ENCODE peak calls at places on chromosomes 4 and X, in four cellular contexts. M is A549, R is HepG2, O is K562. F is an unnamed sample.

GRCh38 chr4:188841523-188841922 is 702.3 kb downstream of the TRIML1 start:
- DNase-seq in M (no peak), R (no peak), O (no peak), F (no peak)

GRCh38 chrX:131907488-131908314 is 115.4 kb upstream of the STK26 start:
- DNase-seq in M (no peak), R (no peak), O (peak), F (no peak)

GRCh38 chr4:20639346-20639745 is 60.9 kb upstream of the PACRGL start:
- DNase-seq in M (no peak), R (no peak), O (no peak), F (no peak)

GRCh38 chr4:7777871-7778523 is 161.7 kb downstream of the AFAP1 start:
- DNase-seq in M (no peak), R (no peak), O (no peak), F (no peak)

GRCh38 chr4:145481164-145481941 is at the start of gene SMAD1:
- DNase-seq in M (peak), R (peak), O (peak), F (no peak)

GRCh38 chrX:47625365-47625764 is 4.4 kb downstream of the CFP start:
- DNase-seq in M (no peak), R (no peak), O (no peak), F (no peak)

GRCh38 chr4:171583790-171584189 is 229.4 kb upstream of the GALNTL6 start:
- DNase-seq in M (no peak), R (no peak), O (no peak), F (no peak)

GRCh38 chr4:159103406-159104131 is 690 bp downstream of the RAPGEF2 start:
- DNase-seq in M (peak), R (no peak), O (peak), F (no peak)

GRCh38 chrX:31223817-31224216 is 152.0 kb upstream of the FTHL17 start:
- DNase-seq in M (no peak), R (no peak), O (no peak), F (no peak)

GRCh38 chr4:163493643-163494359 is 689 bp upstream of the TMA16 start:
- DNase-seq in M (no peak), R (no peak), O (no peak), F (no peak)

GRCh38 chr4:176357359-176358082 is 37.8 kb downstream of the SPCS3 start:
- DNase-seq in M (no peak), R (no peak), O (no peak), F (peak)

GRCh38 chr4:139768366-139768765 is 102.7 kb downstream of the MGST2 start:
- DNase-seq in M (no peak), R (no peak), O (no peak), F (no peak)
- TF ChIP-seq ESRRA in M (no peak), R (no peak), O (no peak), F (no peak)

GRCh38 chr4:141352775-141353544 is 132.3 kb downstream of the ZNF330 start:
- DNase-seq in M (no peak), R (no peak), O (no peak), F (no peak)
- TF ChIP-seq JUNB in M (no peak), R (no peak), O (no peak), F (no peak)

DNA sequence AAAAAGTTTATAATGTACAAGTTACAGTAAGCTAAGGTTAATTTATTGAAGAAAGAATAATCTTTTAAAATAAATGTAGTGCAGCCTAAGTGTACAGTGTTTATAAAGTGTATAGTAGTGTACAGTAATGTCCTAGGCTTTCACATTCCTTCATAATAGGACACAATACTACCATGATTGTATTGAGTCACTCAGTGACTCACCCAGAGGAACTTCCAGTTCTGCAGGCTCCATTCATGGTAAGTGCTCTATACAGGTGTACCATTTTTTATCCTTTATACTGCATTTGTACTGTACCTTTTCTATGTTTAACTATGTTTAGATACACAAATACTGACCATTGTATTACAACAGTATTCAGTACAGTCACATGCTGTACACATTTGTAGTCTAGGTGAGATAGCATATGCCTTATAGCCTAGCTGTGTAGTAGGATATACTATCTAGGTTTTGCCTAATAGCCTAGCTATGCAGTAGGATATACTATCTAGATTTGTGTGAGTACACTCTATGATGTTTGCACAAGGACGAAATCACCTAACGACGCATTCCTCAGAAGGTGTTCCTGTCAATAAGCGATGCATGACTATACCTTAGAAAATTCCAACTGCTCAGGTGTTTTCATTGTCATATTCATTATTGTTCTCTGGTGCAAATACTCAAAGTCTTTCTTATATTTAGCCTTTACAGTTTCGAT is 5.5 kb upstream of the TMEM255A start:
- DNase-seq in M (no peak), R (no peak), O (no peak), F (no peak)
- TF ChIP-seq ESRRA in M (no peak), R (no peak), O (no peak), F (no peak)

GRCh38 chr4:178165909-178166308 is 723.7 kb upstream of the AGA start:
- DNase-seq in M (no peak), R (no peak), O (no peak), F (no peak)
- TF ChIP-seq JUNB in M (no peak), R (no peak), O (no peak), F (no peak)

DNA sequence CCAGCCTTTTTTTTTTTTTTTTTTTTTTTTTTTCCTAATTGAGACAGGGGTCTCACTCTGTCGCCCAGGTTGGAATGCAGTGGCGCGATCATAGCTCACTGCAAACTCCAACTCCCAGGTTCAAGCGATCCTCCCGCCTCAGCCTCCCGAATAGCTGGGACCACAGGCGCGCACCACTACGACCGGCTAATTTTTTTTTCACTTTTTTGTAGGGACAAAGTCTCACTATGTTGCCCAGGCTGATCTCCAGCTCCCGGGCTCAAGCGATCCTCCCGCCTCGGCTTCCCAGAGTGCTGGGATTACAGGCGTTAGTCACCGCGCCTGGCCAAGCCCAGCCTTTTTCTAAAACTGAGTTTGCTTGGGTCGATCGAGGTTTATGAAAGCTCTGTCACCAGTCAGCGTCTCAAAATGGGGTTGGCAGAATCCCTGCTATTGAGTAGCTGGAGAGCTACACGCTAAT is 1.3 kb upstream of the OTUD5 start:
- DNase-seq in M (peak), R (peak), O (no peak), F (no peak)
- TF ChIP-seq ESRRA in M (no peak), R (no peak), O (no peak), F (no peak)

GRCh38 chrX:22690116-22690515 is 309.6 kb upstream of the DDX53 start:
- DNase-seq in M (no peak), R (no peak), O (no peak), F (no peak)
- TF ChIP-seq JUNB in M (no peak), R (no peak), O (no peak), F (no peak)

GRCh38 chr4:151538963-151539362 is 130.0 kb downstream of the FHIP1A start:
- DNase-seq in M (no peak), R (no peak), O (no peak), F (no peak)

GRCh38 chr4:151537726-151538125 is 128.8 kb downstream of the FHIP1A start:
- DNase-seq in M (no peak), R (no peak), O (no peak), F (no peak)

GRCh38 chr4:151541438-151542071 is 132.6 kb downstream of the FHIP1A start:
- DNase-seq in M (no peak), R (no peak), O (no peak), F (no peak)

DNA sequence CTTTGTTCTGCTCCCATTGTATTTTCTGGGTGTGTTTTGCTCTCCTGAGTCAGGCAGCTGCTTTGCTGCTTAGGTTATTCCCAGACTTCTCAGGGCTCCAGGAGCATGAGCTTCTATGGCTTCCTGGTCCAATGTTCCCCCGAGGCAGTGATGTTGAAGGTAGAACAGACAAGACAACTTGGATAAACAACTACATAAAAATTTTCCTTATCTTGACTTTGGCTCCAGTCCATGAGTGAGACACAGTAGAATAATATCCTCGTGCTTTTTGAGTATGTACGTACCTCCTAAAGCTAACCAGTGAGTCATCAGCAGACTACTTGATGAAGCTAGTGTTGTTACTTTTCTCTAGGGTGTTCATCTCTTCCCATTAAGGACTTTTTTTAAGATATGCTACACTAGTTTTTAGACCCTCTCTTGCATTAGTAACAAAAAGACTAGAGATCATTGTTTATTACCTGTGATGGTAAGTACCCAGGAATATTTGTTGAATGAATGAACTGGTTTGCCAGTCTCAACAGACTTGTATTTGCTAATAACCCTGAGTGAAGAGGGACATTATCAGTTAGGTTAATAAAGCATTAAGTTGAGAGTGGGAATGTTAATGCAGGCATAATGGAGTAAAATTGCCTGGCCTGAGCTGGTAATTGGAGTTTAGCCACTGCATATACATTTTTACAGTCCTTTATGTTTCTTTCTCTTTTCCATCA is 131.9 kb downstream of the FHIP1A start:
- DNase-seq in M (peak), R (no peak), O (no peak), F (no peak)
- TF ChIP-seq ESRRA in M (no peak), R (no peak), O (no peak), F (no peak)